ENCODE peak calls at places on chromosomes 5 and 9, in four cellular contexts. W is osteoblast, D is lower leg skin, M is upper lobe of right lung. N is an unnamed sample.

GRCh38 chr5:163529698-163530097 is 24.3 kb downstream of the MAT2B start:
- DNase-seq in W (no peak), D (no peak), M (no peak), N (no peak)

GRCh38 chr5:62183727-62184126 is 122.3 kb upstream of the KIF2A start:
- DNase-seq in W (no peak), D (no peak), M (no peak), N (no peak)

GRCh38 chr5:125870271-125870670 is 552.9 kb upstream of the GRAMD2B start:
- DNase-seq in W (no peak), D (no peak), M (no peak), N (no peak)

GRCh38 chr5:137752873-137753226 is 1.3 kb downstream of the HNRNPA0 start:
- DNase-seq in W (no peak), D (peak; percentile 23), M (no peak), N (no peak)

GRCh38 chr9:121612511-121612998 is 38.9 kb upstream of the DAB2IP start:
- DNase-seq in W (no peak), D (no peak), M (peak; percentile 73), N (no peak)

GRCh38 chr5:139696894-139697658 is 48.9 kb downstream of the CXXC5 start:
- DNase-seq in W (peak; percentile 99), D (peak; percentile 56), M (peak; percentile 84), N (no peak)

GRCh38 chr9:93947409-93948070 is 7.6 kb downstream of the BARX1 start:
- DNase-seq in W (no peak), D (no peak), M (no peak), N (no peak)

GRCh38 chr5:179192185-179192890 is 132.2 kb downstream of the ZNF354C start:
- DNase-seq in W (peak; percentile 65), D (no peak), M (no peak), N (no peak)

GRCh38 chr5:6659941-6660684 is 26.9 kb downstream of the SRD5A1 start:
- DNase-seq in W (no peak), D (no peak), M (no peak), N (no peak)

GRCh38 chr9:19085295-19085694 is 17.4 kb downstream of the HAUS6 start:
- DNase-seq in W (no peak), D (no peak), M (no peak), N (no peak)

GRCh38 chr5:3140117-3140516 is 388.6 kb upstream of the IRX2 start:
- DNase-seq in W (no peak), D (no peak), M (no peak), N (no peak)
- TF ChIP-seq CTCF in W (no peak), D (no peak), M (no peak), N (no peak)

GRCh38 chr5:18024542-18024941 is 390.3 kb downstream of the TAF11L14 start:
- DNase-seq in W (no peak), D (no peak), M (no peak), N (no peak)
- TF ChIP-seq CTCF in W (no peak), D (no peak), M (no peak), N (peak; percentile 25)

DNA sequence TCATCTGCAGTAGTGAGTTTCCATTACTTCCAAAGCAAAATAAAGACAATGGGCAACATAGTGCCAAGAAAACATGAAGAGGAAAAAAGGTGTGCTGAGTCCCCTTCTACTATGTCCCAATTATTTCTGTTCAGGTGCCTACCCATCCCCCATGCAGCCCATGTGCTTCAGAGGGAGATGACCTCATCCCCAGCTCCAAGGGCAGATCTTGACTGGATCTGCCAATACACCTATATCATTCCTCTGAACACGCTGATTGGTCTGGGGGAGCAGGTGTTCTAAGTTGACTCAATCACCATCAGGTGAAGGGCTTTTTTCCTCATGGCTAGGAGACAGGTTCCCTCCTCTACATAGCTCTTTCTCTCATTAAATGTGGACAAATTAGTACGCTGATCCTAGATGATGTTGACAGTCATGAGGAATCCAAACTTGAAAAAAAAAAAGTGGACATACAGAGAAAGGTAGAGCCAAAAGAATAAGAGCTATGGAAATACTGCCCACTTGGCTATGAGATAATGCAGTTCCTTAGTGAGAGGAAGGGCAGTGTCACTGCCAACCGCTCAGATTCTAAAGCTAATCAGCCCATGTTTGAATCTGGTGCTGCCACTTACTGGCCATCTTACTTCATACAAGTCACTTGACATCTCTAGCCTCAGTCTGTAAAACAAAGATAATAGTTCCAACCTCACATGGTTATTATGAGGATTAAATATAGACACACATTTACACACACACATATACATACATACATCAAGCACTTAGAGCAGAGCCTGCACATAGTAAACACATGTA is 23.1 kb downstream of the PRELID2 start:
- DNase-seq in W (peak; percentile 22), D (no peak), M (no peak), N (no peak)
- TF ChIP-seq CTCF in W (peak; percentile 58), D (no peak), M (peak; percentile 34), N (no peak)

GRCh38 chr5:35644543-35644942 is 26.9 kb downstream of the SPEF2 start:
- DNase-seq in W (no peak), D (no peak), M (no peak), N (no peak)
- TF ChIP-seq CTCF in W (peak; percentile 23), D (no peak), M (no peak), N (no peak)

DNA sequence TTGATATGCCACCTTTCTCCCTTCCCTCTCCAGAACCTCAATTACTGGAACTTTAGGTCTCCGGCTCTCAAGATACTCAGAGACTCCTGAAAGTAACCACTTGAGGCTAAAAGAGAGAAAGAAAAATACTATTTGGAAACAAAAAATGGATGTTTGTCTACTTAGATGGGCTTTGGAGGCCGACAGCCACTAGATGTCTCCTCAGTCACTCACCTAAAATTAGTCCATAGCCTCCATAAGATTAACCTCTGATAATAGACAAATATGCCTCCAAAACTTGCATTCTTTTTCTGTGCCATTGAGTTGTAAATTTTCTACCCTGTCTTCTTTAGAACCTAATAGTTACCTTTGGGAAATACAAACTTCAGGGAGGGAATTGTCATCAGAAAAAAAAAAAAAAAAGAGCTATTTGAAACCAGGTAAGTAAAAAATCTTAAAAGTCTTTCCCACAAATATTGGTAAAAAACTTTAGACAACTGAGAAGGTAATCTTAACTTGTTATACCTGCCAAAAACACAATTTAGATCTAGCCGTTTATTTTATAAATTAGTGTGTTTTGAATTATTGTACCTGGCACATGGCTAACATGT is 11.2 kb upstream of the PCDH1 start:
- DNase-seq in W (peak; percentile 74), D (no peak), M (no peak), N (no peak)
- TF ChIP-seq CTCF in W (peak; percentile 54), D (no peak), M (peak; percentile 32), N (no peak)

N was measured in H1.